ENCODE peak calls at places on chromosomes 5 and 9, in seven cellular contexts. W is transverse colon, D is upper lobe of left lung, F is suprapubic skin, M is tibial nerve, I is H1, J is stomach. R is an unnamed sample.

GRCh38 chr5:90386099-90386710 is 23.4 kb downstream of the CETN3 start:
- DNase-seq in J (no peak), W (no peak), F (no peak), M (no peak), I (no peak), D (no peak), R (no peak)

GRCh38 chr5:39138892-39139291 is 64.7 kb upstream of the RICTOR start:
- DNase-seq in I (no peak), F (no peak), W (no peak), D (no peak), M (no peak), J (no peak), R (no peak)

GRCh38 chr5:6504677-6505414 is 56.2 kb downstream of the UBE2QL1 start:
- DNase-seq in I (no peak), J (no peak), W (no peak), D (no peak), F (no peak), M (no peak), R (no peak)

GRCh38 chr9:19782005-19782404 is 6.8 kb downstream of the SLC24A2 start:
- DNase-seq in F (no peak), W (no peak), J (no peak), M (no peak), D (no peak), I (no peak), R (no peak)

GRCh38 chr5:136032564-136032963 is 3.8 kb downstream of the TGFBI start:
- DNase-seq in J (no peak), I (no peak), M (peak), F (peak), D (no peak), W (no peak), R (no peak)

GRCh38 chr9:109399258-109399767 is 78.5 kb upstream of the EPB41L4B start:
- DNase-seq in W (no peak), F (no peak), I (no peak), J (no peak), M (no peak), D (no peak), R (no peak)

GRCh38 chr5:37370550-37370863 is 399 bp downstream of the NUP155 start:
- DNase-seq in J (no peak), I (no peak), D (no peak), F (peak), W (no peak), M (no peak), R (no peak)

GRCh38 chr5:176529824-176530195 is 7.4 kb downstream of the RNF44 start:
- DNase-seq in W (no peak), I (no peak), J (no peak), F (no peak), D (peak), M (no peak), R (no peak)

GRCh38 chr5:128645582-128645981 is 107.5 kb upstream of the FBN2 start:
- DNase-seq in M (no peak), J (no peak), F (no peak), I (no peak), W (no peak), D (no peak), R (no peak)

GRCh38 chr9:130499804-130500263 is 55.1 kb downstream of the ASS1 start:
- DNase-seq in W (peak), D (no peak), I (no peak), F (no peak), M (no peak), J (peak), R (no peak)

GRCh38 chr9:14616188-14616982 is 76.8 kb downstream of the ZDHHC21 start:
- DNase-seq in D (no peak), I (no peak), M (no peak), F (no peak), W (no peak), J (no peak), R (no peak)

GRCh38 chr9:88781500-88782391 is 209.5 kb upstream of the S1PR3 start:
- DNase-seq in W (no peak), J (no peak), I (peak), D (no peak), F (no peak), M (no peak), R (peak)

GRCh38 chr9:108156270-108156998 is 666.9 kb upstream of the KLF4 start:
- DNase-seq in M (no peak), D (peak), I (no peak), W (peak), J (peak), F (no peak), R (no peak)

GRCh38 chr5:52531105-52531504 is 256.6 kb upstream of the ITGA1 start:
- DNase-seq in W (no peak), I (no peak), F (no peak), M (no peak), J (no peak), D (no peak), R (no peak)

GRCh38 chr5:58543723-58544122 is 39.2 kb upstream of the RAB3C start:
- DNase-seq in F (no peak), D (no peak), J (no peak), I (no peak), W (no peak), M (no peak), R (no peak)

GRCh38 chr9:131258186-131258585 is 18.1 kb downstream of the FAM78A start:
- DNase-seq in J (no peak), D (no peak), M (no peak), W (no peak), F (no peak), I (no peak), R (no peak)

GRCh38 chr9:126126807-126127206 is 199.8 kb upstream of the MVB12B start:
- DNase-seq in I (no peak), M (no peak), W (no peak), J (peak), F (no peak), D (no peak), R (peak)

GRCh38 chr9:95459867-95460626 is 56.7 kb downstream of the PTCH1 start:
- DNase-seq in D (no peak), M (no peak), W (no peak), I (no peak), F (no peak), J (no peak), R (no peak)
- H3K27ac ChIP-seq in D (no peak), M (no peak), W (peak), I (no peak), F (no peak), J (no peak), R (no peak)

DNA sequence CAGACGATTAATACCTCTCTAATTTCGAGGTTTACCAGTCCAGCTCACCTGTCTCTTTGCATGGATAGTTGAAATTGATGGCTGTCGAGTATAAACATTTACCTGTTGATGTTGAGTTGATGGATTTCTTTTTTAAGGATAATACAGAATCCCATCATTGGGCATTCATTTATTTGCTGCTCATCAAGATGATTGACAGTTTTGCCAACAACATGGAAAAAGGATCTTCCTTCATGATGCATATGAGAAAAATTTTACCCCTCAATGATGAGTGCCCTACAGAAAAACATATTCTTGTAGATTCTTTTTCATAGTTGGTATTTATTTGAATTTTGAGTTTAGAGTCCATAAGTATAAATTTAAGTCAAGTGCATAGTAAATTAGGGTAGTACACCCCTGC is 59.2 kb downstream of the ZCCHC7 start:
- DNase-seq in F (no peak), W (no peak), D (no peak), M (no peak), J (no peak), I (no peak), R (no peak)
- TF ChIP-seq EP300 in F (no peak), W (no peak), D (no peak), M (no peak), J (no peak), I (no peak), R (no peak)

GRCh38 chr9:71680189-71680983 is 87.9 kb downstream of the CEMIP2 start:
- DNase-seq in F (no peak), I (no peak), M (no peak), D (no peak), J (no peak), W (no peak), R (no peak)
- H3K27ac ChIP-seq in F (no peak), I (no peak), M (no peak), D (peak), J (no peak), W (peak), R (no peak)

DNA sequence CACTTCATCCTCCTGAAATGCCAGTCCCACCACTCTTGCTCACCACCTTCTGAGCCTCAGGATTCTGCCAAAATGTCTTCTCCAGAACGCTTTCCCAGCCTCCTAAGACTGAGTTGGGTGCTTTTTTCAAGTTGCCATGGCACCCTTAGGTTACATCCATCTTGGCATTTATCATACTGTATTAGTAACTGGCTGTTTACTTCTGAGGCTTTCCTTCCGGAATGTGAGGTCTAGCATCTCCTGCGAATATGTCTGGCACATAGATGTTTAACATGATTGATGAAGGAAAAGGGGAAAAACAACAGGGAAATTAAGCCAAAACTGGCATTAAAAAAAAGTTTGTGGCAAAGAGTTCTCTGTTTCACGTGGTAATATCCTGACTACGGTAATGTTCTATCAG is 24.9 kb downstream of the RNF130 start:
- DNase-seq in M (no peak), D (no peak), F (no peak), J (no peak), W (no peak), I (no peak), R (no peak)
- TF ChIP-seq EP300 in M (no peak), D (no peak), F (no peak), J (no peak), W (no peak), I (no peak), R (no peak)

GRCh38 chr9:26157411-26157810 is 479.2 kb upstream of the TUSC1 start:
- DNase-seq in W (no peak), F (no peak), D (no peak), I (no peak), M (no peak), J (no peak), R (no peak)

GRCh38 chr9:26163931-26164330 is 485.7 kb upstream of the TUSC1 start:
- DNase-seq in J (no peak), D (no peak), W (no peak), F (no peak), M (no peak), I (no peak), R (no peak)

GRCh38 chr9:26159575-26160392 is 481.5 kb upstream of the TUSC1 start:
- DNase-seq in M (no peak), F (no peak), W (no peak), D (no peak), J (no peak), I (no peak), R (no peak)

GRCh38 chr9:26158631-26159150 is 480.4 kb upstream of the TUSC1 start:
- DNase-seq in F (no peak), D (no peak), I (no peak), W (no peak), J (no peak), M (no peak), R (no peak)
- H3K27ac ChIP-seq in F (no peak), D (no peak), I (no peak), W (no peak), J (no peak), M (no peak), R (no peak)

DNA sequence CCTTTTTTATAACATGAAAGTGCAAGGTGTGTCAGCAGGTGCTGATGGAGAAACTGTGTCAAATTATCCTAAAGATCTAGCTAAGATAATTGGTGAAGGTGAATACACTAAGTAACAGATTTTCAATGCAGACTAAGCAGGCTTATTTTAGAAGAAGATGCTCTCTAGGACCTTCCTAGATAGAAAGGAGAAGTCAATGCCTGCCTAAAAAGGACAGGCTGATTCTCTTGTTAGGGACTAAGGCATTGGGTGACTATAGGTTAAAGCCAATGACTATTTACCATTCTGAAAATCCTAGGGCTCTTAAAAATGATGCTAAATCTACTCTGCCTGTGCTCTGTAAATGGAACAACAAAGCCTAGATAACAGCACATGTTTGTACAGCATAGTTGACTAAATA is 1682.4 kb downstream of the MAT2B start:
- DNase-seq in D (no peak), F (no peak), I (no peak), J (no peak), W (no peak), M (no peak), R (no peak)
- TF ChIP-seq EP300 in D (no peak), F (no peak), I (no peak), J (no peak), W (no peak), M (no peak), R (no peak)

GRCh38 chr9:1535051-1535450 is 480.1 kb upstream of the SMARCA2 start:
- DNase-seq in M (no peak), I (no peak), W (no peak), J (no peak), F (no peak), D (no peak), R (no peak)

GRCh38 chr9:1535599-1535998 is 479.5 kb upstream of the SMARCA2 start:
- DNase-seq in F (no peak), J (no peak), I (no peak), D (no peak), M (no peak), W (no peak), R (no peak)

GRCh38 chr9:1531411-1531903 is 481.3 kb downstream of the DMRT2 start:
- DNase-seq in D (no peak), I (no peak), J (no peak), W (no peak), F (no peak), M (no peak), R (no peak)

GRCh38 chr9:1530681-1531080 is 480.5 kb downstream of the DMRT2 start:
- DNase-seq in J (no peak), W (no peak), D (no peak), M (no peak), F (no peak), I (no peak), R (no peak)

GRCh38 chr9:1536522-1537170 is 478.5 kb upstream of the SMARCA2 start:
- DNase-seq in I (no peak), J (no peak), D (no peak), W (no peak), F (no peak), M (no peak), R (no peak)
- H3K27ac ChIP-seq in I (no peak), J (no peak), D (no peak), W (no peak), F (no peak), M (no peak), R (no peak)

GRCh38 chr5:132501961-132502931 is 11.7 kb upstream of the IRF1 start:
- DNase-seq in M (no peak), F (peak), W (peak), J (peak), D (no peak), I (no peak), R (no peak)
- TF ChIP-seq EP300 in M (no peak), F (no peak), W (no peak), J (no peak), D (no peak), I (no peak), R (no peak)

R was measured in ovary.